ENCODE peak calls at places on chromosomes 4 and X, in five cellular contexts. C is AG09309, R is CD14-positive monocyte, D is H7, H is NCI-H1417. A is an unnamed sample.

GRCh38 chr4:1058198-1058996 is 47.0 kb downstream of the FGFRL1 start:
- DNase-seq in C (no peak), R (peak; percentile 44), D (peak; percentile 46), H (no peak), A (peak; percentile 29)

GRCh38 chr4:81620442-81620841 is 148.7 kb upstream of the RASGEF1B start:
- DNase-seq in C (no peak), R (no peak), D (no peak), H (no peak), A (no peak)

GRCh38 chrX:97446298-97446882 is 562.7 kb downstream of the RPA4 start:
- DNase-seq in C (no peak), R (no peak), D (no peak), H (no peak), A (no peak)

GRCh38 chrX:85113746-85114145 is 110.1 kb downstream of the APOOL start:
- DNase-seq in C (no peak), R (no peak), D (no peak), H (no peak), A (no peak)

GRCh38 chr4:174265917-174266316 is 17.6 kb downstream of the FBXO8 start:
- DNase-seq in C (no peak), R (no peak), D (no peak), H (no peak), A (no peak)

GRCh38 chr4:126916626-126917140 is 716.1 kb upstream of the INTU start:
- DNase-seq in C (peak; percentile 68), R (no peak), D (no peak), H (no peak), A (no peak)

GRCh38 chr4:101584306-101584705 is 206.2 kb upstream of the BANK1 start:
- DNase-seq in C (no peak), R (no peak), D (no peak), H (no peak), A (no peak)

GRCh38 chr4:26199566-26199965 is 121.2 kb upstream of the RBPJ start:
- DNase-seq in C (no peak), R (no peak), D (no peak), H (no peak), A (no peak)

GRCh38 chr4:61400446-61400845 is 200.3 kb downstream of the ADGRL3 start:
- DNase-seq in C (no peak), R (no peak), D (no peak), H (no peak), A (no peak)

GRCh38 chr4:153061971-153062370 is 125.8 kb downstream of the FHDC1 start:
- DNase-seq in C (no peak), R (no peak), D (no peak), H (no peak), A (no peak)

GRCh38 chr4:184288451-184289178 is 70.9 kb upstream of the ENPP6 start:
- DNase-seq in C (no peak), R (no peak), D (no peak), H (peak; percentile 9), A (no peak)

GRCh38 chr4:3703677-3704521 is 62.3 kb upstream of the ADRA2C start:
- DNase-seq in C (no peak), R (peak; percentile 16), D (peak; percentile 90), H (no peak), A (no peak)

GRCh38 chr4:171891038-171891437 is 77.8 kb downstream of the GALNTL6 start:
- DNase-seq in C (no peak), R (no peak), D (peak; percentile 2), H (no peak), A (no peak)

GRCh38 chr4:14387647-14388046 is 614.6 kb upstream of the CPEB2 start:
- DNase-seq in C (no peak), R (no peak), D (no peak), H (no peak), A (no peak)

GRCh38 chr4:148055844-148056243 is 324.0 kb downstream of the ARHGAP10 start:
- DNase-seq in C (no peak), R (no peak), D (no peak), H (no peak), A (no peak)

GRCh38 chr4:109574931-109575804 is 15.1 kb downstream of the MCUB start:
- DNase-seq in C (no peak), R (no peak), D (no peak), H (no peak), A (no peak)

GRCh38 chr4:87838207-87838606 is 5.4 kb downstream of the MEPE start:
- DNase-seq in C (no peak), R (no peak), D (no peak), H (no peak), A (no peak)

GRCh38 chrX:39396358-39396995 is 595.2 kb downstream of the MID1IP1 start:
- DNase-seq in C (no peak), R (no peak), D (peak; percentile 28), H (peak; percentile 37), A (no peak)

GRCh38 chr4:39976945-39977488 is 694 bp downstream of the PDS5A start:
- DNase-seq in C (no peak), R (peak; percentile 49), D (peak; percentile 75), H (peak; percentile 49), A (peak; percentile 71)

GRCh38 chr4:86991998-86992397 is 57.2 kb downstream of the AFF1 start:
- DNase-seq in C (no peak), R (no peak), D (no peak), H (peak; percentile 68), A (no peak)

GRCh38 chr4:139838811-139839210 is 173.2 kb downstream of the MGST2 start:
- DNase-seq in C (no peak), R (no peak), D (no peak), H (no peak), A (no peak)

GRCh38 chr4:168451744-168452394 is 28.4 kb downstream of the DDX60L start:
- DNase-seq in C (no peak), R (peak; percentile 50), D (no peak), H (no peak), A (no peak)

GRCh38 chr4:5770051-5770450 is 59.0 kb downstream of the EVC start:
- DNase-seq in C (no peak), R (no peak), D (no peak), H (no peak), A (peak; percentile 41)

GRCh38 chr4:77631276-77631675 is 25.7 kb downstream of the CXCL13 start:
- DNase-seq in C (no peak), R (no peak), D (no peak), H (no peak), A (no peak)

GRCh38 chrX:24243692-24244091 is 70.2 kb downstream of the SUPT20HL2 start:
- DNase-seq in C (peak; percentile 50), R (no peak), D (no peak), H (no peak), A (no peak)

GRCh38 chr4:148287111-148287510 is 155.1 kb downstream of the NR3C2 start:
- DNase-seq in C (no peak), R (no peak), D (no peak), H (no peak), A (no peak)

GRCh38 chr4:78360466-78360865 is 191.1 kb upstream of the ANXA3 start:
- DNase-seq in C (no peak), R (no peak), D (peak; percentile 22), H (no peak), A (no peak)

GRCh38 chrX:40174594-40175415 is 77.0 kb upstream of the BCOR start:
- DNase-seq in C (no peak), R (no peak), D (peak; percentile 91), H (peak; percentile 39), A (peak; percentile 78)

GRCh38 chr4:129515356-129515755 is 419.4 kb downstream of the C4orf33 start:
- DNase-seq in C (no peak), R (no peak), D (no peak), H (no peak), A (no peak)

GRCh38 chr4:145404754-145405153 is 76.9 kb upstream of the SMAD1 start:
- DNase-seq in C (no peak), R (no peak), D (no peak), H (no peak), A (no peak)

GRCh38 chr4:145880355-145880960 is 58.2 kb downstream of the ZNF827 start:
- DNase-seq in C (no peak), R (no peak), D (no peak), H (no peak), A (no peak)

GRCh38 chr4:145881991-145882390 is 56.6 kb downstream of the ZNF827 start:
- DNase-seq in C (no peak), R (no peak), D (peak; percentile 14), H (peak; percentile 78), A (no peak)

GRCh38 chr4:14110407-14110806 is 482.9 kb upstream of the BOD1L1 start:
- DNase-seq in C (peak; percentile 45), R (no peak), D (no peak), H (no peak), A (no peak)

GRCh38 chr4:853416-853781 is 27.5 kb upstream of the CPLX1 start:
- DNase-seq in C (no peak), R (no peak), D (peak; percentile 58), H (no peak), A (no peak)